ENCODE peak calls at places on chromosome 7, in seven cellular contexts. Q, B, T, W, U, E and L are unnamed samples.

GRCh38 chr7:105776068-105776790 is 100.2 kb downstream of the ATXN7L1 start:
- DNase-seq in W (no peak), E (no peak), Q (peak; percentile 94), B (no peak), U (peak; percentile 71), T (peak; percentile 35), L (no peak)

GRCh38 chr7:137146996-137147720 is 196.4 kb downstream of the PTN start:
- DNase-seq in W (no peak), B (no peak), T (no peak), Q (no peak), E (no peak), U (no peak), L (no peak)

GRCh38 chr7:140656548-140657515 is 15.9 kb upstream of the ADCK2 start:
- DNase-seq in Q (no peak), U (no peak), B (peak; percentile 91), T (peak; percentile 80), E (peak; percentile 74), W (no peak), L (no peak)

GRCh38 chr7:101948650-101949049 is 131.2 kb downstream of the CUX1 start:
- DNase-seq in Q (no peak), W (no peak), B (no peak), U (no peak), E (no peak), T (no peak), L (no peak)

GRCh38 chr7:155763721-155764431 is 48.4 kb downstream of the SHH start:
- DNase-seq in B (no peak), T (no peak), W (no peak), U (no peak), E (peak; percentile 86), Q (no peak), L (no peak)

GRCh38 chr7:69364814-69365587 is 233.3 kb upstream of the AUTS2 start:
- DNase-seq in T (no peak), W (no peak), E (no peak), U (no peak), Q (no peak), B (no peak), L (no peak)

GRCh38 chr7:49631071-49631826 is 142.2 kb upstream of the VWC2 start:
- DNase-seq in B (no peak), E (no peak), W (no peak), T (no peak), U (no peak), Q (no peak), L (no peak)

GRCh38 chr7:158815471-158816128 is 13.7 kb downstream of the ESYT2 start:
- DNase-seq in B (no peak), E (no peak), U (no peak), T (no peak), Q (no peak), W (no peak), L (no peak)

GRCh38 chr7:87474533-87475358 is 734 bp downstream of the ABCB4 start:
- DNase-seq in T (no peak), B (no peak), U (no peak), W (peak; percentile 96), E (no peak), Q (no peak), L (no peak)

GRCh38 chr7:26583094-26583493 is 281.3 kb downstream of the SKAP2 start:
- DNase-seq in E (no peak), U (no peak), Q (no peak), T (no peak), B (no peak), W (no peak), L (no peak)

GRCh38 chr7:124992881-124993562 is 63.4 kb upstream of the POT1 start:
- DNase-seq in T (peak; percentile 33), W (no peak), E (no peak), Q (no peak), U (no peak), B (no peak), L (no peak)

GRCh38 chr7:77626515-77627306 is 69.5 kb upstream of the RSBN1L start:
- DNase-seq in Q (no peak), U (no peak), B (no peak), T (no peak), W (no peak), E (no peak), L (no peak)

GRCh38 chr7:18855796-18856195 is 261.6 kb downstream of the TWIST1 start:
- DNase-seq in Q (no peak), U (no peak), B (no peak), W (no peak), E (no peak), T (no peak), L (no peak)

GRCh38 chr7:7816084-7816483 is 97.7 kb upstream of the RPA3 start:
- DNase-seq in Q (no peak), U (no peak), E (no peak), W (peak; percentile 85), T (no peak), B (no peak), L (no peak)

GRCh38 chr7:112462236-112462635 is 12.0 kb downstream of the IFRD1 start:
- DNase-seq in T (peak; percentile 40), W (no peak), E (no peak), U (no peak), B (peak; percentile 84), Q (no peak), L (no peak)

GRCh38 chr7:1811850-1812692 is 142.0 kb downstream of the ELFN1 start:
- DNase-seq in W (no peak), B (no peak), T (peak; percentile 28), Q (no peak), U (no peak), E (peak; percentile 76), L (no peak)

GRCh38 chr7:2512179-2512644 is 7.4 kb upstream of the LFNG start:
- DNase-seq in T (no peak), U (no peak), W (no peak), Q (no peak), E (no peak), B (peak; percentile 81), L (no peak)

GRCh38 chr7:111942450-111943081 is 263.6 kb downstream of the DOCK4 start:
- DNase-seq in U (no peak), E (no peak), B (no peak), Q (no peak), T (no peak), W (no peak), L (no peak)

GRCh38 chr7:123748171-123748733 is 551 bp downstream of the WASL start:
- DNase-seq in W (no peak), B (peak; percentile 19), T (peak; percentile 61), U (peak; percentile 52), E (peak; percentile 91), Q (no peak), L (no peak)

GRCh38 chr7:154690411-154690810 is 312.5 kb downstream of the PAXIP1 start:
- DNase-seq in T (no peak), B (no peak), Q (no peak), U (no peak), E (no peak), W (no peak), L (no peak)

GRCh38 chr7:20005081-20005480 is 212.1 kb downstream of the MACC1 start:
- DNase-seq in Q (no peak), T (no peak), U (no peak), B (no peak), E (no peak), W (no peak), L (no peak)

GRCh38 chr7:42960762-42961161 is 28.6 kb downstream of the MRPL32 start:
- DNase-seq in E (no peak), B (no peak), W (no peak), U (no peak), Q (no peak), T (no peak), L (no peak)

GRCh38 chr7:54349259-54349658 is 192.9 kb upstream of the VSTM2A start:
- DNase-seq in W (no peak), T (no peak), Q (no peak), B (no peak), E (no peak), U (no peak), L (no peak)

GRCh38 chr7:69776611-69777010 is 178.3 kb downstream of the AUTS2 start:
- DNase-seq in E (no peak), U (no peak), W (no peak), Q (no peak), B (no peak), T (no peak), L (no peak)

GRCh38 chr7:90210475-90210874 is 1.1 kb upstream of the STEAP2 start:
- DNase-seq in W (no peak), Q (no peak), B (no peak), T (no peak), E (no peak), U (no peak), L (no peak)

GRCh38 chr7:90210925-90211324 is 615 bp upstream of the STEAP2 start:
- DNase-seq in E (no peak), W (no peak), U (peak; percentile 52), B (no peak), T (no peak), Q (no peak), L (no peak)

GRCh38 chr7:90212149-90212495 is 582 bp downstream of the STEAP2 start:
- DNase-seq in U (no peak), E (no peak), W (no peak), T (no peak), Q (no peak), B (no peak), L (no peak)

GRCh38 chr7:90209776-90210175 is 1.8 kb upstream of the STEAP2 start:
- DNase-seq in U (no peak), W (no peak), E (no peak), B (no peak), Q (no peak), T (no peak), L (no peak)

GRCh38 chr7:90211391-90212148 is at the start of gene STEAP2:
- DNase-seq in U (peak; percentile 90), Q (peak; percentile 82), B (peak; percentile 90), E (peak; percentile 90), W (no peak), T (peak; percentile 90), L (peak; percentile 94)
- TF ChIP-seq POLR2AphosphoS5 in U (peak; percentile 56), Q (peak; percentile 83), B (peak; percentile 43), E (peak; percentile 47), W (no peak), T (peak; percentile 79), L (peak; percentile 75)

DNA sequence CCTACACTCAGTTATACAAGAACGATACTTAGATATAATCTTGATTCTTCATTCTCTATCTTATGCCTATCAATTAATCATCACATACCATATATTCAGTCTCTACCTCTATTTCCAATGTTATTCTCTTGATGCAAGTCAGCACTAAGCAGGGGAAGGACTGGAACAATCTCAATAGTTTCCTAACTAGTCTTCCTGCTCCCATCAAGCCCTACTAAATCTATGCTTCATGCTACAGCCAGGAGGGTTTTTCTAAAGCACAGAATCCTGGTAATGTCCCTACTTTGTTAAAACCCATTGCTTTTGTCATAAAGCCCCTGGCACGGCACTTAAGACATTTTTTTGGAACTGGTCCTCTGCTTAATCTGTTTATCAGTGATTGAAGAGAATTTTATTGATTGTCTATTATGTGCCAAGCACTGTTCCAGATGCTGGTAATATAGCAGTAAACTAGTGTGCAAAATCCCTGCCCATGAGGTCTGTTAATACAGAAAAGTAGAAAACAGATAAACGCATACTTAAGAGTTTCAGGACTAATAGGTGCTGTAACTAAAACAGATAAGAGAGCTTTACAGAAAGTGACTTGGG is 323.3 kb upstream of the LRRN3 start:
- DNase-seq in Q (no peak), T (no peak), U (no peak), E (no peak), B (no peak), W (no peak), L (no peak)
- H3K4me3 ChIP-seq in Q (no peak overlapping the region), T (no peak overlapping the region), U (no peak overlapping the region), E (no peak overlapping the region), B (no peak overlapping the region), W (no peak overlapping the region), L (no peak overlapping the region)

GRCh38 chr7:25469669-25470068 is 241.4 kb upstream of the NPVF start:
- DNase-seq in E (no peak), W (no peak), T (no peak), U (no peak), Q (no peak), B (no peak), L (no peak)
- TF ChIP-seq POLR2A in E (no peak), W (no peak), T (no peak), U (no peak), Q (no peak), B (no peak), L (no peak)

GRCh38 chr7:131105803-131106680 is 221.6 kb upstream of the MKLN1 start:
- DNase-seq in E (peak; percentile 97), Q (no peak), T (peak; percentile 83), W (no peak), B (peak; percentile 65), U (peak; percentile 83), L (no peak)
- TF ChIP-seq POLR2AphosphoS5 in E (peak; percentile 96), Q (peak; percentile 49), T (peak; percentile 88), W (peak; percentile 82), B (peak; percentile 73), U (no peak), L (peak; percentile 93)